ENCODE peak calls at places on chromosomes 12 and 14, in nine cellular contexts. S is nephron progenitor cell, F is natural killer cell, D is HFFc6, Q is heart right ventricle, V is WTC11, G is BJ, T is uterus, U is cardiac muscle cell. B is an unnamed sample.

GRCh38 chr12:65082411-65082810 is 38.7 kb downstream of the WIF1 start:
- DNase-seq in U (no peak), F (no peak), T (no peak), G (no peak), D (no peak), S (no peak), Q (no peak), V (no peak), B (no peak)

GRCh38 chr14:38836539-38836938 is 266.5 kb downstream of the SEC23A start:
- DNase-seq in U (no peak), Q (no peak), F (no peak), G (no peak), T (no peak), D (no peak), V (no peak), S (no peak), B (no peak)

GRCh38 chr12:107379852-107380567 is 286.7 kb upstream of the CRY1 start:
- DNase-seq in S (no peak), V (no peak), F (no peak), D (peak; percentile 9), G (peak; percentile 35), T (no peak), Q (no peak), U (no peak), B (no peak)

GRCh38 chr12:81888341-81888740 is 129.2 kb upstream of the PPFIA2 start:
- DNase-seq in S (no peak), Q (no peak), U (no peak), F (no peak), D (no peak), V (no peak), G (no peak), T (no peak), B (no peak)

GRCh38 chr14:60008042-60008441 is 83.7 kb upstream of the PCNX4 start:
- DNase-seq in S (no peak), F (no peak), T (no peak), G (no peak), U (no peak), V (no peak), Q (no peak), D (no peak), B (no peak)

GRCh38 chr12:49662998-49663843 is 39.9 kb downstream of the PRPF40B start:
- DNase-seq in S (peak; percentile 50), V (peak; percentile 40), G (peak; percentile 39), U (peak; percentile 84), D (peak; percentile 70), F (peak; percentile 51), Q (peak; percentile 71), T (peak; percentile 46), B (no peak)

GRCh38 chr12:75308279-75308678 is 21.8 kb downstream of the CAPS2 start:
- DNase-seq in G (no peak), D (no peak), F (no peak), Q (no peak), T (peak; percentile 25), S (no peak), V (no peak), U (no peak), B (no peak)

GRCh38 chr14:95365401-95365800 is 45.7 kb upstream of the CLMN start:
- DNase-seq in S (no peak), T (no peak), D (no peak), V (no peak), Q (no peak), F (no peak), G (peak; percentile 43), U (no peak), B (no peak)

GRCh38 chr12:94231718-94232117 is 83.3 kb downstream of the PLXNC1 start:
- DNase-seq in T (no peak), V (no peak), G (no peak), U (no peak), Q (no peak), F (no peak), D (no peak), S (no peak), B (no peak)

GRCh38 chr12:132698336-132698735 is 10.9 kb downstream of the PXMP2 start:
- DNase-seq in S (no peak), V (no peak), T (no peak), U (no peak), D (no peak), Q (no peak), G (no peak), F (no peak), B (no peak)

GRCh38 chr12:9756756-9757155 is 3.9 kb downstream of the CD69 start:
- DNase-seq in U (no peak), F (no peak), T (no peak), S (no peak), D (no peak), V (no peak), Q (no peak), G (no peak), B (no peak)

GRCh38 chr14:53295985-53296582 is 143.0 kb upstream of the DDHD1 start:
- DNase-seq in V (no peak), D (peak; percentile 9), G (no peak), S (peak; percentile 28), T (no peak), U (peak; percentile 66), F (no peak), Q (no peak), B (no peak)

GRCh38 chr12:50948798-50949197 is 3.5 kb upstream of the HIGD1C start:
- DNase-seq in G (no peak), T (no peak), V (no peak), F (no peak), Q (no peak), D (peak; percentile 14), U (no peak), S (no peak), B (no peak)

GRCh38 chr12:24991209-24992049 is 42.5 kb upstream of the BCAT1 start:
- DNase-seq in Q (no peak), U (peak; percentile 55), V (no peak), D (peak; percentile 52), S (no peak), T (no peak), G (no peak), F (no peak), B (no peak)

GRCh38 chr12:132926417-132926833 is 29.7 kb downstream of the ZNF605 start:
- DNase-seq in U (no peak), Q (no peak), F (no peak), V (no peak), S (no peak), G (no peak), D (no peak), T (no peak), B (no peak)

DNA sequence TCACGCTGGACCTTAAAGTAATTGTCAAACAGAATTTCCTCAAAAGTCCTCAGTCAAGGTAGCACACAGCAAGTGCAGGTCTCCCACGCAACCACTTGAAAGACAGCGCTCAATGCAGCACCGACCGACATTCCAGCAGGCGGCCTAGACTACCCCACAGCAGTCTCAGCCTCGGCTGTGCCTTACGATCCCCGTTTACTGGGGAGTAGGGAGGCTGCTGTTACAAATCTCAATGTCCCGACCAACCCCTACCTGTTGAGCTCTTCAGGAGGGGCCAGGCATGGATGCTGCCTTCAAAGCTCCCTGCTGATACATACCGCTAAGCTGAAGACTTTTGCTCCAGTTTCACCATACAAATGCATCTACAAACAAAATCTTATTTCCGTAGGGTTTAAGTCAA is 21.8 kb downstream of the VPS37B start:
- DNase-seq in G (no peak), V (no peak), U (peak; percentile 58), D (no peak), Q (no peak), F (no peak), T (no peak), S (no peak), B (peak; percentile 22)
- TF ChIP-seq CTCF in G (no peak), V (no peak), U (no peak), D (no peak), Q (no peak), F (no peak), T (no peak), S (no peak), B (no peak)

GRCh38 chr12:113889076-113889475 is 77.0 kb downstream of the RBM19 start:
- DNase-seq in S (no peak), G (no peak), D (peak; percentile 73), U (no peak), Q (no peak), V (no peak), T (no peak), F (no peak), B (no peak)
- TF ChIP-seq CTCF in S (no peak), G (peak; percentile 21), D (peak; percentile 52), U (no peak), Q (no peak), V (no peak), T (no peak), F (no peak), B (no peak)

DNA sequence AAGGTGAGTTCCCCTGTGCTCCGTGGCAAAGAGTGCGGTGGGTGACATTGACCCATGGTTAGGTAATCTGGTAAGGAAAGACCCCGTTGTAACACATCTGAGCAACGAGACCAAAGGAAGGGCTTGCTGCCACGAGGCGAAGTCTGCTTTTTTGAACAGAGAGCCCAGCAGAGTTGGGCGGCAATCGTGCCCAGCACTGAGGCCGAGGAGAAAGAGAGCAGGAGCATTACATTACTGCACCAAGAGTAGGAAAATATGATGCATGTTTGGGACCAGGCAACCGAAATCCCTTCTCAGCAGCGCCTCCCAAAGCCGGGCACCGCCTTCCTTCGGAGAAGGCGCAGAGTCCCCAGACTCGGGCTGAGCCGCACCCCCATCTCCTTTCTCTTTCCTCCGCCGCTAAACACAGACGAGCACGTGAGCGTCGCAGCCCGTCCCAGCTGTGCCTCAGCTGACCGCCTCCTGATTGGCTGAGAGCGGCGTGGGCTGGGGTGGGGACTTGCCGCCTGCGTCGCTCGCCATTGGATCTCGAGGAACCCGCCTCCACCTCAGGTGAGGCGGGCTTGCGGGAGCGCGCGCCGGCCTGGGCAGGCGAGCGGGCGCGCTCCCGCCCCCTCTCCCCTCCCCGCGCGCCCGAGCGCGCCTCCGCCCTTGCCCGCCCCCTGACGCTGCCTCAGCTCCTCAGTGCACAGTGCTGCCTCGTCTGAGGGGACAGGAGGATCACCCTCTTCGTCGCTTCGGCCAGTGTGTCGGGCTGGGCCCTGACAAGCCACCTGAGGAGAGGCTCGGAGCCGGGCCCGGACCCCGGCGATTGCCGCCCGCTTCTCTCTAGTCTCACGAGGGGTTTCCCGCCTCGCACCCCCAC is at the start of gene HIF1A:
- DNase-seq in U (peak; percentile 99), V (peak; percentile 97), F (peak; percentile 92), G (peak; percentile 94), Q (peak; percentile 96), T (peak; percentile 94), D (peak; percentile 98), S (peak; percentile 93), B (peak; percentile 94)
- TF ChIP-seq CTCF in U (peak; percentile 41), V (no peak), F (no peak), G (peak; percentile 43), Q (no peak), T (no peak), D (peak; percentile 39), S (no peak), B (no peak)

GRCh38 chr12:91361864-91362263 is 179.2 kb upstream of the DCN start:
- DNase-seq in F (no peak), U (peak; percentile 63), D (peak; percentile 43), T (no peak), G (no peak), Q (no peak), V (no peak), S (no peak), B (no peak)
- TF ChIP-seq CTCF in F (peak; percentile 61), U (peak; percentile 55), D (peak; percentile 87), T (peak; percentile 74), G (peak; percentile 55), Q (peak; percentile 71), V (peak; percentile 51), S (peak; percentile 74), B (peak; percentile 87)

DNA sequence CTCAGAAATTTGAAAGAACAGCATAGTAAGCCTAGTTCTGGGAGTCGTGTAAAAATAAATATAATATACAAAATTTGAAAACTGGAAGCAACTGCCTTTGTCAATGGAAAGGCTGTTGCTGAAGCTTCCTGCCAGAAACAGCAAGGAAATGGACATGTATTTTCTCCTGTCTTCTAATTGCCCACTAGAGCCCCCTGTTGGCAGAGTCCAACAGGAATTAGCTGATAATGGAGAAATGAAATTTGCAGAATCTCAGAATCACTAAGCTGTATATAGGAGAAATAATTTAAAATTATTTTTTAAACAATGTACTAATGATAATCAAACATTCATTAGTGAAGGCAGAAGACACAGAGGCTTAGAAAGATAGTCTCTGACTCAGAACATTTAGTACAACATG is 414.8 kb downstream of the SLC6A15 start:
- DNase-seq in T (no peak), S (no peak), Q (no peak), F (no peak), V (no peak), D (peak; percentile 3), U (peak; percentile 42), G (no peak), B (no peak)
- TF ChIP-seq CTCF in T (no peak), S (no peak), Q (no peak), F (no peak), V (no peak), D (peak; percentile 72), U (peak; percentile 55), G (peak; percentile 36), B (no peak)

B was measured in glutamatergic neuron.